ENCODE peak calls at places on chromosome 2, in seven cellular contexts. H is NT2/D1; X is activated CD4-positive, alpha-beta T cell treated with anti-CD3 and anti-CD28 coated beads for 24 hours; T is aorta; Z is stimulated activated effector memory CD8-positive, alpha-beta T cell treated with anti-CD3 and anti-CD28 coated beads, Interleukin-12 subunit alpha, Interleukin-12 subunit beta, amount 100 ng/mL, for 72 hours; J is amniotic stem cell; D is kidney epithelial cell. P is an unnamed sample.

GRCh38 chr2:118530976-118531375 is 316.5 kb downstream of the EN1 start:
- DNase-seq in H (no peak), Z (no peak), X (no peak), T (no peak), D (no peak), J (no peak), P (peak; percentile 25)

GRCh38 chr2:64455545-64455944 is 1.6 kb downstream of the LGALSL start:
- DNase-seq in D (no peak), H (no peak), J (no peak), Z (no peak), X (no peak), T (no peak), P (no peak)

GRCh38 chr2:120344214-120344990 is 1.5 kb upstream of the INHBB start:
- DNase-seq in J (no peak), Z (peak; percentile 50), X (no peak), H (no peak), T (peak; percentile 82), D (no peak), P (peak; percentile 77)

GRCh38 chr2:196592912-196593881 is 46.3 kb upstream of the CCDC150 start:
- DNase-seq in X (peak; percentile 5), Z (peak; percentile 57), D (no peak), H (peak; percentile 54), T (peak; percentile 84), J (no peak), P (peak; percentile 82)

GRCh38 chr2:88574445-88574844 is 52.8 kb downstream of the EIF2AK3 start:
- DNase-seq in X (no peak), H (no peak), D (no peak), J (no peak), Z (peak; percentile 62), T (no peak), P (no peak)

GRCh38 chr2:168920504-168921157 is 19.5 kb downstream of the G6PC2 start:
- DNase-seq in X (no peak), H (no peak), T (no peak), Z (no peak), J (peak; percentile 36), D (no peak), P (peak; percentile 39)

GRCh38 chr2:66984864-66985263 is 412.3 kb upstream of the ETAA1 start:
- DNase-seq in X (no peak), D (no peak), H (no peak), J (no peak), Z (no peak), T (no peak), P (no peak)

GRCh38 chr2:180359522-180360282 is 352.6 kb upstream of the CWC22 start:
- DNase-seq in H (no peak), X (no peak), T (no peak), J (no peak), Z (peak; percentile 49), D (no peak), P (no peak)

GRCh38 chr2:66237470-66238354 is 197.2 kb upstream of the MEIS1 start:
- DNase-seq in X (no peak), Z (no peak), D (no peak), T (no peak), H (no peak), J (no peak), P (no peak)

GRCh38 chr2:206004004-206004693 is 81.8 kb downstream of the INO80D start:
- DNase-seq in Z (no peak), D (no peak), H (peak; percentile 46), X (no peak), T (no peak), J (no peak), P (no peak)

GRCh38 chr2:62313433-62314227 is 117.7 kb downstream of the B3GNT2 start:
- DNase-seq in Z (peak; percentile 71), J (no peak), D (no peak), T (no peak), H (no peak), X (no peak), P (no peak)

GRCh38 chr2:100741880-100742814 is 77.8 kb upstream of the NPAS2 start:
- DNase-seq in Z (no peak), T (no peak), X (no peak), D (peak; percentile 82), J (peak; percentile 81), H (no peak), P (peak; percentile 80)